ENCODE peak calls at places on chromosome 14, in eight cellular contexts. K is uterus; U is psoas muscle; I is heart left ventricle; M is WERI-Rb-1; A is right cardiac atrium; O is CD8-positive, alpha-beta T cell; B is fibroblast of lung. E is an unnamed sample. For H3K9me3, the result is how much of the 10 kb centered on the place peaks cover.

GRCh38 chr14:79578470-79578869 is 632.8 kb downstream of the DIO2 start:
- DNase-seq in K (no peak), U (no peak), I (no peak), M (no peak), A (no peak), O (no peak), B (peak), E (no peak)

GRCh38 chr14:67547224-67547780 is 14.2 kb downstream of the PLEKHH1 start:
- DNase-seq in K (no peak), U (no peak), I (no peak), M (peak), A (no peak), O (no peak), B (no peak), E (no peak)

GRCh38 chr14:31449971-31450610 is 7.2 kb downstream of the DTD2 start:
- DNase-seq in K (no peak), U (no peak), I (no peak), M (no peak), A (no peak), O (no peak), B (peak), E (no peak)

GRCh38 chr14:85566603-85567002 is 36.7 kb downstream of the FLRT2 start:
- DNase-seq in K (no peak), U (no peak), I (no peak), M (no peak), A (no peak), O (no peak), B (peak), E (no peak)

GRCh38 chr14:65824285-65824977 is 411.9 kb downstream of the FUT8 start:
- DNase-seq in K (peak), U (no peak), I (no peak), M (peak), A (no peak), O (peak), B (peak), E (peak)

GRCh38 chr14:100066984-100067383 is 1.8 kb downstream of the EVL start:
- DNase-seq in K (no peak), U (no peak), I (no peak), M (no peak), A (no peak), O (no peak), B (no peak), E (no peak)

GRCh38 chr14:37172024-37172869 is at the start of gene SLC25A21:
- DNase-seq in K (peak), U (peak), I (peak), M (peak), A (peak), O (no peak), B (peak), E (peak)

GRCh38 chr14:54475187-54475881 is 13.4 kb downstream of the GMFB start:
- DNase-seq in K (no peak), U (no peak), I (no peak), M (no peak), A (no peak), O (no peak), B (peak), E (no peak)

GRCh38 chr14:81533212-81533535 is 479 bp downstream of the SEL1L start:
- DNase-seq in K (no peak), U (no peak), I (no peak), M (no peak), A (no peak), O (no peak), B (no peak), E (no peak)

GRCh38 chr14:53620325-53620716 is 336.3 kb downstream of the BMP4 start:
- DNase-seq in K (no peak), U (no peak), I (no peak), M (no peak), A (no peak), O (no peak), B (peak), E (no peak)

GRCh38 chr14:40058916-40059897 is 627.0 kb upstream of the FBXO33 start:
- DNase-seq in K (no peak), U (no peak), I (no peak), M (no peak), A (no peak), O (no peak), B (no peak), E (peak)

GRCh38 chr14:105074601-105075053 is 9.4 kb upstream of the GPR132 start:
- DNase-seq in K (no peak), U (no peak), I (no peak), M (peak), A (peak), O (no peak), B (no peak), E (no peak)

GRCh38 chr14:20732477-20732876 is 13.2 kb upstream of the EDDM3A start:
- DNase-seq in K (no peak), U (no peak), I (no peak), M (no peak), A (no peak), O (no peak), B (no peak), E (no peak)

GRCh38 chr14:85535916-85536834 is 6.2 kb downstream of the FLRT2 start:
- DNase-seq in K (peak), U (no peak), I (no peak), M (no peak), A (no peak), O (no peak), B (peak), E (no peak)

GRCh38 chr14:99480856-99481744 is at the start of the genes CCNK and SETD3:
- DNase-seq in K (peak), U (peak), I (peak), M (peak), A (peak), O (peak), B (peak), E (peak)

GRCh38 chr14:29892327-29892726 is 35.3 kb downstream of the PRKD1 start:
- DNase-seq in K (no peak), U (no peak), I (no peak), M (no peak), A (no peak), O (no peak), B (peak), E (no peak)

GRCh38 chr14:23139874-23140273 is 20.8 kb upstream of the CEBPE start:
- DNase-seq in K (no peak), U (no peak), I (no peak), M (no peak), A (no peak), O (no peak), B (no peak), E (no peak)

GRCh38 chr14:64465208-64465821 is at the start of gene AKAP5:
- DNase-seq in K (peak), U (peak), I (peak), M (peak), A (peak), O (peak), B (peak), E (peak)

GRCh38 chr14:85475113-85475512 is 54.8 kb upstream of the FLRT2 start:
- DNase-seq in K (no peak), U (no peak), I (no peak), M (no peak), A (no peak), O (no peak), B (peak), E (no peak)

GRCh38 chr14:99327050-99327449 is 55.1 kb upstream of the BCL11B start:
- DNase-seq in K (no peak), U (no peak), I (no peak), M (no peak), A (no peak), O (no peak), B (no peak), E (no peak)

GRCh38 chr14:104066279-104066678 is 19.2 kb upstream of the ASPG start:
- DNase-seq in K (no peak), U (no peak), I (no peak), M (no peak), A (no peak), O (no peak), B (no peak), E (no peak)

GRCh38 chr14:104073764-104074163 is 11.7 kb upstream of the ASPG start:
- DNase-seq in K (no peak), U (no peak), I (no peak), M (no peak), A (no peak), O (no peak), B (no peak), E (no peak)

GRCh38 chr14:104072586-104072985 is 12.9 kb upstream of the ASPG start:
- DNase-seq in K (no peak), U (no peak), I (no peak), M (no peak), A (no peak), O (no peak), B (no peak), E (no peak)

GRCh38 chr14:104066719-104067118 is 18.8 kb upstream of the ASPG start:
- DNase-seq in K (no peak), U (no peak), I (no peak), M (no peak), A (no peak), O (no peak), B (no peak), E (no peak)

DNA sequence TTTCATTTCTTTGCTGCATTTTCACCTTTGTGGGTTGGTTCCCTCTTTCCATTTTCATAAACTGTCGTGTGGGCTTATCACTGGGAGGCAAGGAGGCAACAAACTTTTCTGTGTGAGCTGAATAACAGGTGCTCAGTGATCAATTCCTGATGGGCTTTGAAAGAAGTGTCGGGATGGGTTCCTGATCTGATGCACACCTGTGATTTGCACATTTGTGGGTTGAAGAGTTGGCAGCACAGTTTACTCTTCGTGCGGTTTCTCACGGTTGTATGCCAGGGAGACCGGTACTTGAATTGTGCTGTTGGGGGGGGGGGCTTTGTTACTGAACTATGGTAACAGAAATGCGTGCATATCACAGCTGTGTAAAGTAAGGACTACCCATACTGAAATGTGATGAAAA is 16.0 kb upstream of the ASPG start:
- DNase-seq in K (no peak), U (no peak), I (no peak), M (no peak), A (no peak), O (no peak), B (no peak), E (no peak)
- H3K9me3 ChIP-seq in K (under half), U (under half), I (under half), M (under half), A (under half), O (under half), B (under half), E (under half)

GRCh38 chr14:102344485-102344884 is 18.2 kb downstream of the CINP start:
- DNase-seq in K (no peak), U (no peak), I (no peak), M (no peak), A (no peak), O (no peak), B (no peak), E (no peak)

GRCh38 chr14:102344084-102344483 is 18.6 kb downstream of the CINP start:
- DNase-seq in K (no peak), U (no peak), I (no peak), M (no peak), A (no peak), O (no peak), B (no peak), E (no peak)

GRCh38 chr14:102345232-102345631 is 17.5 kb downstream of the CINP start:
- DNase-seq in K (no peak), U (no peak), I (no peak), M (no peak), A (no peak), O (no peak), B (no peak), E (no peak)

GRCh38 chr14:102341566-102341965 is 21.1 kb downstream of the CINP start:
- DNase-seq in K (no peak), U (no peak), I (no peak), M (no peak), A (no peak), O (no peak), B (no peak), E (no peak)

DNA sequence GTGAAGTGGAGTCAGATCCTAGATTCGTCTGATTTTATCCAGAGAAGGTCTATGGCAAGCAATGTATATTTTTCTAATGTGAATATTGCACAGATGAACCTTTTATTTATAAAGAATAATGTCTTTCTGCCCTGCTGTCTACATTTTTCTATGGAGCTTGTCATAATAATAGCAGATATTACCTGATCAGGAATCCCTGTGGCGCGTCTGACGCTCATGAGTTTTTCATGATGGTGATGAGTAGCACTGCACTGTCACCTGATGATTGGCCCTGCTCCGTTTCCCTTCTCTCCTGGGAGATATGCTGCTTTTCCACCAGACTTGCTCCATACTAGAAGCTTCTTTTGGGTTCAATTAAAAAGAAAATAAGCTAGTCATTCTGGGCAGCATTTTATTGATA is 20.5 kb downstream of the CINP start:
- DNase-seq in K (no peak), U (no peak), I (no peak), M (no peak), A (no peak), O (no peak), B (no peak), E (no peak)
- H3K9me3 ChIP-seq in K (under half), U (under half), I (under half), M (under half), A (under half), O (under half), B (under half), E (under half)

GRCh38 chr14:68685419-68686211 is 107.3 kb downstream of the ZFP36L1 start:
- DNase-seq in K (peak), U (no peak), I (no peak), M (no peak), A (no peak), O (peak), B (peak), E (peak)
- H3K9me3 ChIP-seq in K (under half), U (under half), I (under half), M (under half), A (under half), O (under half), B (under half), E (under half)

DNA sequence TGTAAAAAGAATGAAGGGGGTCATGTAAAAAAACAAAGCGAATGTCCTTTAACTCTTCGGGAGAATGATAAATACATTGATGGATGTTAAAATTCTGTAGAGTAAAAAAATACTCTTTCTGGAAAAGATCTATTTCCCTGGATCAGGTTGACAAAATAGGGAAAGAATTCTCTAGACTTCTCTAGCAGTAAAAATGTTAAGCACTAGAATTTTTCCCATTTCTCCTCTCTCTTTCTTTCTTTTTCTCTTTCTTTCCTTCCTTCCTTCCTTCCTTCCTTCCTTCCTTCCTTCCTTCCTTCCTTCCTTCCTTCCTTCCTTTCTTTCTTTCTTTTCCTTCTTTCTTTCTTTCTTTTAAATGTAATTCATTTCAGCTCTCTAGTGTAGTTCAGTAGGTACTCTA is 552.5 kb downstream of the LRFN5 start:
- DNase-seq in K (no peak), U (no peak), I (no peak), M (no peak), A (no peak), O (no peak), B (no peak), E (no peak)
- H3K9me3 ChIP-seq in K (under half), U (under half), I (under half), M (under half), A (under half), O (under half), B (under half), E (under half)

GRCh38 chr14:62431496-62431895 is 613.8 kb downstream of the KCNH5 start:
- DNase-seq in K (no peak), U (no peak), I (no peak), M (no peak), A (no peak), O (no peak), B (no peak), E (no peak)
- H3K9me3 ChIP-seq in K (under half), U (under half), I (under half), M (under half), A (under half), O (under half), B (under half), E (under half)

E was measured in Caco-2.